ENCODE peak calls at places on chromosomes 11 and 22, in four cellular contexts. One of them, this sample, is unnamed.

GRCh38 chr11:23727821-23728220 is 769.0 kb upstream of the LUZP2 start:
- DNase-seq in SK-N-SH: no peak
- DNase-seq in GM12878: no peak
- DNase-seq in HepG2: no peak
- DNase-seq in this sample: no peak

GRCh38 chr11:65903068-65903481 is 2.9 kb upstream of the FOSL1 start:
- DNase-seq in SK-N-SH: no peak
- DNase-seq in GM12878: no peak
- DNase-seq in HepG2: peak; percentile 79
- DNase-seq in this sample: no peak

GRCh38 chr11:131672191-131672590 is 301.8 kb downstream of the NTM start:
- DNase-seq in SK-N-SH: no peak
- DNase-seq in GM12878: no peak
- DNase-seq in HepG2: no peak
- DNase-seq in this sample: no peak

GRCh38 chr11:13440100-13440855 is 22.7 kb downstream of the BTBD10 start:
- DNase-seq in SK-N-SH: peak; percentile 64
- DNase-seq in GM12878: no peak
- DNase-seq in HepG2: no peak
- DNase-seq in this sample: no peak

GRCh38 chr11:1706634-1707400 is 9.8 kb downstream of the KRTAP5-6 start:
- DNase-seq in SK-N-SH: no peak
- DNase-seq in GM12878: no peak
- DNase-seq in HepG2: no peak
- DNase-seq in this sample: no peak

GRCh38 chr11:7673724-7674434 is 579 bp upstream of the CYB5R2 start:
- DNase-seq in SK-N-SH: peak; percentile 49
- DNase-seq in GM12878: no peak
- DNase-seq in HepG2: no peak
- DNase-seq in this sample: no peak

GRCh38 chr11:33040127-33040861 is 922 bp downstream of the TCP11L1 start:
- DNase-seq in SK-N-SH: peak; percentile 43
- DNase-seq in GM12878: no peak
- DNase-seq in HepG2: no peak
- DNase-seq in this sample: no peak

GRCh38 chr11:612201-612960 is 3.4 kb downstream of the IRF7 start:
- DNase-seq in SK-N-SH: no peak
- DNase-seq in GM12878: no peak
- DNase-seq in HepG2: peak; percentile 29
- DNase-seq in this sample: no peak

GRCh38 chr11:76656571-76657081 is 13.9 kb downstream of the LRRC32 start:
- DNase-seq in SK-N-SH: peak; percentile 25
- DNase-seq in GM12878: no peak
- DNase-seq in HepG2: no peak
- DNase-seq in this sample: no peak

GRCh38 chr11:35905901-35906661 is 37.8 kb upstream of the LDLRAD3 start:
- DNase-seq in SK-N-SH: no peak
- DNase-seq in GM12878: no peak
- DNase-seq in HepG2: no peak
- DNase-seq in this sample: no peak

GRCh38 chr11:28702450-28702790 is 594.2 kb downstream of the METTL15 start:
- DNase-seq in SK-N-SH: no peak
- DNase-seq in GM12878: no peak
- DNase-seq in HepG2: no peak
- DNase-seq in this sample: no peak

GRCh38 chr11:6855971-6856542 is 6.8 kb upstream of the OR10A2 start:
- DNase-seq in SK-N-SH: no peak
- DNase-seq in GM12878: no peak
- DNase-seq in HepG2: no peak
- DNase-seq in this sample: no peak

GRCh38 chr11:92980291-92980690 is 10.8 kb downstream of the MTNR1B start:
- DNase-seq in SK-N-SH: no peak
- DNase-seq in GM12878: no peak
- DNase-seq in HepG2: no peak
- DNase-seq in this sample: no peak

GRCh38 chr11:60946601-60947265 is 5.2 kb downstream of the SLC15A3 start:
- DNase-seq in SK-N-SH: no peak
- DNase-seq in GM12878: no peak
- DNase-seq in HepG2: no peak
- DNase-seq in this sample: no peak

GRCh38 chr11:44506375-44507016 is 59.0 kb upstream of the CD82 start:
- DNase-seq in SK-N-SH: no peak
- DNase-seq in GM12878: no peak
- DNase-seq in HepG2: no peak
- DNase-seq in this sample: no peak

GRCh38 chr22:45270095-45271020 is 14.4 kb upstream of the UPK3A start:
- DNase-seq in SK-N-SH: no peak
- DNase-seq in GM12878: no peak
- DNase-seq in HepG2: no peak
- DNase-seq in this sample: no peak

GRCh38 chr11:130465259-130465658 is 16.8 kb downstream of the ADAMTS15 start:
- DNase-seq in SK-N-SH: no peak
- DNase-seq in GM12878: no peak
- DNase-seq in HepG2: no peak
- DNase-seq in this sample: no peak

GRCh38 chr11:4040461-4040860 is 54.1 kb upstream of the RRM1 start:
- DNase-seq in SK-N-SH: no peak
- DNase-seq in GM12878: no peak
- DNase-seq in HepG2: no peak
- DNase-seq in this sample: no peak

GRCh38 chr11:62573006-62573591 is 592 bp downstream of the EEF1G start:
- DNase-seq in SK-N-SH: peak; percentile 34
- DNase-seq in GM12878: no peak
- DNase-seq in HepG2: no peak
- DNase-seq in this sample: no peak

GRCh38 chr11:97140885-97141494 is 751.2 kb downstream of the JRKL start:
- DNase-seq in SK-N-SH: peak; percentile 7
- DNase-seq in GM12878: no peak
- DNase-seq in HepG2: peak; percentile 16
- DNase-seq in this sample: no peak

GRCh38 chr11:2777396-2777795 is 77.6 kb upstream of the KCNQ1OT1 start:
- DNase-seq in SK-N-SH: no peak
- DNase-seq in GM12878: no peak
- DNase-seq in HepG2: no peak
- DNase-seq in this sample: no peak

GRCh38 chr11:197741-198235 is 4.9 kb downstream of the SCGB1C1 start:
- DNase-seq in SK-N-SH: no peak
- DNase-seq in GM12878: no peak
- DNase-seq in HepG2: no peak
- DNase-seq in this sample: no peak

GRCh38 chr11:125350206-125351044 is 145.6 kb downstream of the FEZ1 start:
- DNase-seq in SK-N-SH: no peak
- DNase-seq in GM12878: no peak
- DNase-seq in HepG2: no peak
- DNase-seq in this sample: no peak

GRCh38 chr11:304061-304506 is 3.5 kb upstream of the IFITM2 start:
- DNase-seq in SK-N-SH: no peak
- DNase-seq in GM12878: no peak
- DNase-seq in HepG2: no peak
- DNase-seq in this sample: no peak

GRCh38 chr11:91350931-91351330 is 873.7 kb upstream of the FAT3 start:
- DNase-seq in SK-N-SH: no peak
- DNase-seq in GM12878: no peak
- DNase-seq in HepG2: no peak
- DNase-seq in this sample: no peak

GRCh38 chr11:2802389-2803185 is 83.0 kb downstream of the CDKN1C start:
- DNase-seq in SK-N-SH: no peak
- DNase-seq in GM12878: no peak
- DNase-seq in HepG2: no peak
- DNase-seq in this sample: no peak

GRCh38 chr11:80048513-80048912 is 607.7 kb upstream of the TENM4 start:
- DNase-seq in SK-N-SH: no peak
- DNase-seq in GM12878: no peak
- DNase-seq in HepG2: no peak
- DNase-seq in this sample: no peak

GRCh38 chr11:115924744-115925567 is 420.7 kb upstream of the CADM1 start:
- DNase-seq in SK-N-SH: no peak
- DNase-seq in GM12878: peak; percentile 99
- DNase-seq in HepG2: no peak
- DNase-seq in this sample: no peak

GRCh38 chr11:104549019-104549418 is 349.2 kb downstream of the CASP12 start:
- DNase-seq in SK-N-SH: no peak
- DNase-seq in GM12878: no peak
- DNase-seq in HepG2: no peak
- DNase-seq in this sample: no peak

GRCh38 chr22:11307996-11308395 is 4220.0 kb upstream of the OR11H1 start:
- DNase-seq in SK-N-SH: no peak
- DNase-seq in GM12878: no peak
- DNase-seq in HepG2: no peak
- DNase-seq in this sample: no peak
- TF ChIP-seq TAF1 in SK-N-SH: no peak
- TF ChIP-seq TAF1 in GM12878: no peak
- TF ChIP-seq TAF1 in HepG2: no peak
- TF ChIP-seq TAF1 in this sample: no peak

GRCh38 chr11:121321614-121322243 is 29.2 kb downstream of the SC5D start:
- DNase-seq in SK-N-SH: no peak
- DNase-seq in GM12878: no peak
- DNase-seq in HepG2: no peak
- DNase-seq in this sample: peak; percentile 21
- TF ChIP-seq TAF1 in SK-N-SH: no peak
- TF ChIP-seq TAF1 in GM12878: no peak
- TF ChIP-seq TAF1 in HepG2: no peak
- TF ChIP-seq TAF1 in this sample: no peak

DNA sequence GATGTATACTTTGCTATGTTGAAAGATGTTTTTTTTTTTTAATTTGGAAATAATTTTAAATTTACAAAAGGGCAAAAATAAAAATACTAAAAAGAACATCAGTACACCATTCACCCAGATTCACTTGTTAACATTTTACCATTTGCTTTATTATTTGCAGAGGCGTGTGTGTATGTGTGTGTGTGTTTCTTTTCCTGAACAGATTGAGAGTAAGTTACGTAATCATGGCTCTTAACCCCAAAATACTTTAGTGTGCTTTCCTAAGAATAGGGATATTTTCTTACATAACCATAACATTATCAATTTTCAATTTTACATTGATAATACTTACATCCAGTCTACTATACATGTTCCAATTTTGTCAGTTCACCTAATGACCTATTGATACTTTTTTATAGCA is 91.5 kb upstream of the HORMAD2 start:
- DNase-seq in SK-N-SH: no peak
- DNase-seq in GM12878: no peak
- DNase-seq in HepG2: no peak
- DNase-seq in this sample: no peak
- TF ChIP-seq TAF1 in SK-N-SH: no peak
- TF ChIP-seq TAF1 in GM12878: no peak
- TF ChIP-seq TAF1 in HepG2: no peak
- TF ChIP-seq TAF1 in this sample: no peak

GRCh38 chr11:26599421-26599820 is 27.4 kb upstream of the MUC15 start:
- DNase-seq in SK-N-SH: no peak
- DNase-seq in GM12878: no peak
- DNase-seq in HepG2: no peak
- DNase-seq in this sample: no peak
- TF ChIP-seq TAF1 in SK-N-SH: no peak
- TF ChIP-seq TAF1 in GM12878: no peak
- TF ChIP-seq TAF1 in HepG2: no peak
- TF ChIP-seq TAF1 in this sample: no peak

GRCh38 chr11:64104632-64105031 is 61.3 kb downstream of the MACROD1 start:
- DNase-seq in SK-N-SH: no peak
- DNase-seq in GM12878: no peak
- DNase-seq in HepG2: no peak
- DNase-seq in this sample: no peak
- TF ChIP-seq TAF1 in SK-N-SH: no peak
- TF ChIP-seq TAF1 in GM12878: no peak
- TF ChIP-seq TAF1 in HepG2: no peak
- TF ChIP-seq TAF1 in this sample: no peak

GRCh38 chr22:30586414-30586813 is 5.3 kb downstream of the PES1 start:
- DNase-seq in SK-N-SH: no peak
- DNase-seq in GM12878: no peak
- DNase-seq in HepG2: no peak
- DNase-seq in this sample: no peak
- TF ChIP-seq TAF1 in SK-N-SH: no peak
- TF ChIP-seq TAF1 in GM12878: no peak
- TF ChIP-seq TAF1 in HepG2: no peak
- TF ChIP-seq TAF1 in this sample: no peak

GRCh38 chr22:20010307-20011122 is 6.1 kb downstream of the ARVCF start:
- DNase-seq in SK-N-SH: no peak
- DNase-seq in GM12878: no peak
- DNase-seq in HepG2: peak; percentile 79
- DNase-seq in this sample: no peak

GRCh38 chr22:20009582-20010306 is 6.9 kb downstream of the ARVCF start:
- DNase-seq in SK-N-SH: peak; percentile 80
- DNase-seq in GM12878: no peak
- DNase-seq in HepG2: no peak
- DNase-seq in this sample: no peak

GRCh38 chr22:20011993-20012740 is 4.5 kb downstream of the ARVCF start:
- DNase-seq in SK-N-SH: no peak
- DNase-seq in GM12878: no peak
- DNase-seq in HepG2: no peak
- DNase-seq in this sample: no peak

GRCh38 chr22:20012741-20013331 is 3.8 kb downstream of the ARVCF start:
- DNase-seq in SK-N-SH: no peak
- DNase-seq in GM12878: no peak
- DNase-seq in HepG2: no peak
- DNase-seq in this sample: no peak

DNA sequence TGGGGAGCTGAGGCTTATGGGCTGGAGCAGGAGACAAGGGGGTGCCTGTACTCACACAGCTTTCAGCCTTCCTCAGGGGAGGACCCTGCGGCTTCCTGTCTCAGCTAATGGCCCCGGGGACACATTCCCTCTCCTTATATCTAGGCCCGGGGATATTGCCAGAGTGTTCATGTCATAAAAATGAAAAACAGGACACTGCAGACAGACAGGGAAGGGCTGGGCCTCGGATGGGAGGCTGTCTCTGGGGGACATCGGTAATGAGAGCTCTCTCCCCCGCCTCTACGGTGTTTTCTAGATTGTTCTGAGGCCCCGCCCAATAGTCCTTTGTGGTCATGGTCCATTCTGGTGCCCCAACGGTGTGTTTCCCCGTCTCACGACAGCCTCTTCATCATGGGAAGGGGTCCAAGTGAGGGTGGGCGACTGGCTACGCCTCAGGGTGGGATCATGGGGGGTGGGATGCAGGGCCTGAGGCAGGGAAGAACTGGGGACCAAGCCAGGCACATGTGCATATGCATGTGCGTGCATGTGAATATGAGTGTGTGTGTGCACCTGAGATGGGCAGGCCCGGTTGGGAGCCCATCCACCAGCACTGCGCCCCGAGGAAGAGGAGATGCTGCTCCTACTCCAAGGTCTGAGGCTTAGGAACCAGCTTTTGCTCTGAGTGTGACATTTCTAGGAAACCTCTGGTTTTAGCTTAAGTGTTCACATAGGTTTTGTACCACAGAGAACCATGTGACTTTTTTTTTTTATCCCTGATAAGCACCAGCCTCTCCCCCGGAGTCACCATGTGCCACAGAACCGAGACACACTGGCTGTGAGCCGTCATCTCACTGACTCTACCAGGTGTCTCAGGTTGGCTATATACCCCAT is 5.3 kb downstream of the ARVCF start:
- DNase-seq in SK-N-SH: no peak
- DNase-seq in GM12878: no peak
- DNase-seq in HepG2: no peak
- DNase-seq in this sample: no peak
- TF ChIP-seq TAF1 in SK-N-SH: no peak
- TF ChIP-seq TAF1 in GM12878: no peak
- TF ChIP-seq TAF1 in HepG2: no peak
- TF ChIP-seq TAF1 in this sample: no peak